ENCODE peak calls at places on chromosomes 7 and 10, in four cellular contexts. Z, L, R and S are unnamed samples.

GRCh38 chr7:77944183-77945182 is 145.9 kb downstream of the PHTF2 start:
- DNase-seq in Z (no peak), L (no peak), R (no peak), S (no peak)

GRCh38 chr10:35986756-35987467 is 344.8 kb upstream of the FZD8 start:
- DNase-seq in Z (no peak), L (no peak), R (no peak), S (no peak)

GRCh38 chr10:97553575-97554100 is 18.9 kb upstream of the ANKRD2 start:
- DNase-seq in Z (peak), L (peak), R (peak), S (peak)

GRCh38 chr10:91635401-91636400 is 2.8 kb upstream of the PPP1R3C start:
- DNase-seq in Z (peak), L (peak), R (peak), S (peak)

GRCh38 chr10:113331971-113332370 is 220.9 kb upstream of the HABP2 start:
- DNase-seq in Z (no peak), L (no peak), R (no peak), S (peak)

GRCh38 chr7:18538554-18539250 is 43.2 kb downstream of the HDAC9 start:
- DNase-seq in Z (no peak), L (no peak), R (no peak), S (no peak)

GRCh38 chr7:117808273-117808868 is 64.9 kb downstream of the CTTNBP2 start:
- DNase-seq in Z (no peak), L (no peak), R (no peak), S (no peak)

GRCh38 chr7:50363327-50364060 is 59.0 kb downstream of the IKZF1 start:
- DNase-seq in Z (no peak), L (no peak), R (no peak), S (no peak)

GRCh38 chr7:19427944-19428343 is 280.9 kb downstream of the POLR1F start:
- DNase-seq in Z (no peak), L (no peak), R (no peak), S (no peak)

GRCh38 chr7:156764016-156764669 is 123.6 kb downstream of the RNF32 start:
- DNase-seq in Z (no peak), L (no peak), R (peak), S (peak)

GRCh38 chr10:97713828-97714400 is 384 bp downstream of the MARVELD1 start:
- DNase-seq in Z (peak), L (peak), R (peak), S (peak)

GRCh38 chr10:101441539-101442455 is 87.8 kb downstream of the BTRC start:
- DNase-seq in Z (no peak), L (no peak), R (peak), S (peak)

GRCh38 chr10:122507661-122508060 is 46.3 kb downstream of the HTRA1 start:
- DNase-seq in Z (no peak), L (no peak), R (no peak), S (no peak)

GRCh38 chr10:65751218-65751617 is 1174.6 kb upstream of the LRRTM3 start:
- DNase-seq in Z (no peak), L (no peak), R (no peak), S (no peak)

GRCh38 chr10:109984013-109984412 is 23.8 kb upstream of the ADD3 start:
- DNase-seq in Z (no peak), L (no peak), R (no peak), S (no peak)

GRCh38 chr10:77873558-77874380 is 52.8 kb downstream of the DLG5 start:
- DNase-seq in Z (no peak), L (peak), R (peak), S (peak)

GRCh38 chr10:88657901-88658300 is 6.3 kb upstream of the LIPF start:
- DNase-seq in Z (no peak), L (no peak), R (peak), S (peak)

GRCh38 chr7:105786520-105786919 is 89.9 kb downstream of the ATXN7L1 start:
- DNase-seq in Z (no peak), L (no peak), R (no peak), S (no peak)

GRCh38 chr7:127904706-127905056 is 126.6 kb downstream of the LRRC4 start:
- DNase-seq in Z (no peak), L (no peak), R (peak), S (peak)

GRCh38 chr10:9175200-9175599 is 1120.7 kb downstream of the GATA3 start:
- DNase-seq in Z (no peak), L (no peak), R (no peak), S (no peak)

GRCh38 chr10:9342865-9343450 is 1288.5 kb downstream of the GATA3 start:
- DNase-seq in Z (no peak), L (no peak), R (peak), S (peak)

GRCh38 chr10:94314913-94315545 is 47.7 kb downstream of the NOC3L start:
- DNase-seq in Z (no peak), L (no peak), R (peak), S (peak)

GRCh38 chr7:44893710-44894135 is 8.4 kb upstream of the PURB start:
- DNase-seq in Z (no peak), L (no peak), R (no peak), S (no peak)

GRCh38 chr7:133349101-133349500 is 96.2 kb downstream of the EXOC4 start:
- DNase-seq in Z (no peak), L (no peak), R (no peak), S (no peak)

GRCh38 chr7:86282014-86282682 is 361.6 kb upstream of the GRM3 start:
- DNase-seq in Z (no peak), L (no peak), R (no peak), S (no peak)

GRCh38 chr10:28375399-28376354 is 72.8 kb upstream of the MPP7 start:
- DNase-seq in Z (no peak), L (no peak), R (peak), S (peak)

GRCh38 chr7:137953692-137954470 is 48.0 kb downstream of the CREB3L2 start:
- DNase-seq in Z (no peak), L (no peak), R (peak), S (peak)

GRCh38 chr10:132322621-132323048 is 9.4 kb upstream of the LRRC27 start:
- DNase-seq in Z (no peak), L (no peak), R (peak), S (peak)

GRCh38 chr10:17175551-17175950 is 25.9 kb downstream of the TRDMT1 start:
- DNase-seq in Z (no peak), L (no peak), R (peak), S (peak)

GRCh38 chr7:128387663-128388485 is 21.9 kb downstream of the IMPDH1 start:
- DNase-seq in Z (peak), L (peak), R (peak), S (peak)

GRCh38 chr7:11077816-11078215 is 104.1 kb downstream of the PHF14 start:
- DNase-seq in Z (no peak), L (no peak), R (no peak), S (no peak)

GRCh38 chr7:44977956-44978355 is 859 bp downstream of the MYO1G start:
- DNase-seq in Z (no peak), L (no peak), R (no peak), S (no peak)

GRCh38 chr7:159149488-159149887 is 4.8 kb upstream of the VIPR2 start:
- DNase-seq in Z (no peak), L (no peak), R (no peak), S (no peak)